ENCODE peak calls at places on chromosome 18, in six cellular contexts. X is T-helper 1 cell, C is H9, A is NCI-H69, K is HEK293T, U is mesenteric fat pad. T is an unnamed sample.

GRCh38 chr18:2143666-2144065 is 427.6 kb downstream of the METTL4 start:
- DNase-seq in X (no peak), C (no peak), A (no peak), K (no peak), U (no peak), T (no peak)

GRCh38 chr18:8416212-8417019 is 192.8 kb upstream of the RAB12 start:
- DNase-seq in X (no peak), C (no peak), A (no peak), K (no peak), U (no peak), T (no peak)

GRCh38 chr18:12652861-12653401 is 5.0 kb downstream of the SPIRE1 start:
- DNase-seq in X (peak), C (no peak), A (no peak), K (no peak), U (no peak), T (no peak)

GRCh38 chr18:34492652-34493051 is 217.4 kb upstream of the DTNA start:
- DNase-seq in X (no peak), C (no peak), A (peak), K (no peak), U (no peak), T (no peak)

GRCh38 chr18:48024891-48025660 is 94.6 kb upstream of the SMAD2 start:
- DNase-seq in X (no peak), C (no peak), A (no peak), K (no peak), U (no peak), T (no peak)

GRCh38 chr18:64097497-64097896 is 51.4 kb downstream of the LINC00305 start:
- DNase-seq in X (no peak), C (no peak), A (peak), K (no peak), U (no peak), T (no peak)

GRCh38 chr18:31125878-31126277 is 23.7 kb upstream of the DSC2 start:
- DNase-seq in X (no peak), C (no peak), A (no peak), K (no peak), U (no peak), T (no peak)

GRCh38 chr18:703660-704018 is 8.8 kb downstream of the ENOSF1 start:
- DNase-seq in X (no peak), C (no peak), A (no peak), K (no peak), U (no peak), T (peak)

GRCh38 chr18:43620936-43621335 is 343.6 kb upstream of the SYT4 start:
- DNase-seq in X (peak), C (no peak), A (peak), K (peak), U (no peak), T (peak)

GRCh38 chr18:79245517-79246001 is 150.2 kb upstream of the NFATC1 start:
- DNase-seq in X (peak), C (no peak), A (peak), K (no peak), U (no peak), T (peak)

GRCh38 chr18:12991839-12992216 is 666 bp downstream of the CEP192 start:
- DNase-seq in X (no peak), C (no peak), A (no peak), K (no peak), U (no peak), T (no peak)

GRCh38 chr18:31424383-31424988 is 23.1 kb upstream of the DSG3 start:
- DNase-seq in X (no peak), C (peak), A (peak), K (peak), U (no peak), T (peak)

GRCh38 chr18:46215902-46216723 is 111.9 kb downstream of the HAUS1 start:
- DNase-seq in X (no peak), C (no peak), A (no peak), K (no peak), U (no peak), T (no peak)

GRCh38 chr18:59067873-59068272 is 71.8 kb upstream of the SEC11C start:
- DNase-seq in X (no peak), C (no peak), A (peak), K (no peak), U (no peak), T (no peak)

GRCh38 chr18:64929026-64929425 is 780.1 kb upstream of the LINC00305 start:
- DNase-seq in X (no peak), C (no peak), A (peak), K (no peak), U (no peak), T (no peak)

GRCh38 chr18:50686409-50686808 is 126.5 kb downstream of the MAPK4 start:
- DNase-seq in X (no peak), C (no peak), A (no peak), K (no peak), U (no peak), T (no peak)

GRCh38 chr18:34467059-34467458 is 242.3 kb upstream of the NOL4 start:
- DNase-seq in X (no peak), C (no peak), A (no peak), K (no peak), U (no peak), T (no peak)

GRCh38 chr18:74951165-74951760 is 257.7 kb downstream of the PTGR3 start:
- DNase-seq in X (peak), C (no peak), A (peak), K (no peak), U (no peak), T (peak)

GRCh38 chr18:74116628-74117554 is 30.7 kb downstream of the FBXO15 start:
- DNase-seq in X (peak), C (peak), A (peak), K (peak), U (no peak), T (no peak)

GRCh38 chr18:22446325-22446724 is 28.6 kb upstream of the CTAGE1 start:
- DNase-seq in X (no peak), C (no peak), A (no peak), K (no peak), U (no peak), T (no peak)

GRCh38 chr18:23135679-23136325 is 517 bp downstream of the CABLES1 start:
- DNase-seq in X (no peak), C (no peak), A (no peak), K (peak), U (no peak), T (no peak)

GRCh38 chr18:58534535-58535301 is 94.2 kb downstream of the ALPK2 start:
- DNase-seq in X (no peak), C (no peak), A (no peak), K (no peak), U (no peak), T (no peak)

GRCh38 chr18:10863026-10863425 is 286.3 kb downstream of the PIEZO2 start:
- DNase-seq in X (no peak), C (no peak), A (no peak), K (no peak), U (no peak), T (no peak)

GRCh38 chr18:70288851-70289328 is at the start of gene SOCS6:
- DNase-seq in X (peak), C (peak), A (peak), K (peak), U (peak), T (no peak)

GRCh38 chr18:32048507-32049091 is 30.0 kb downstream of the RNF125 start:
- DNase-seq in X (no peak), C (no peak), A (peak), K (no peak), U (no peak), T (no peak)

GRCh38 chr18:53795061-53795460 is 429.4 kb downstream of the MBD2 start:
- DNase-seq in X (no peak), C (no peak), A (peak), K (no peak), U (no peak), T (no peak)

T was measured in A549.